ENCODE peak calls at places on chromosomes 7 and 10, in four cellular contexts. B is GM23338, X is A549, W is fibroblast of lung. A is an unnamed sample. For H3K4me1, the result is how much of the 10 kb centered on the place peaks cover.

GRCh38 chr10:33204049-33204448 is 130.4 kb downstream of the NRP1 start:
- DNase-seq in B (no peak), X (no peak), W (no peak), A (no peak)

GRCh38 chr10:121570316-121570715 is 27.9 kb downstream of the FGFR2 start:
- DNase-seq in B (no peak), X (no peak), W (no peak), A (no peak)

GRCh38 chr7:73706122-73707044 is 13.1 kb downstream of the STX1A start:
- DNase-seq in B (no peak), X (peak), W (peak), A (no peak)

GRCh38 chr7:106621393-106622132 is 39.4 kb downstream of the CCDC71L start:
- DNase-seq in B (no peak), X (no peak), W (no peak), A (no peak)

GRCh38 chr10:109889867-109890266 is 33.4 kb downstream of the XPNPEP1 start:
- DNase-seq in B (no peak), X (no peak), W (peak), A (no peak)

GRCh38 chr10:53601260-53601875 is 828.8 kb upstream of the MBL2 start:
- DNase-seq in B (peak), X (peak), W (peak), A (no peak)

GRCh38 chr7:34748244-34749039 is 90.4 kb downstream of the NPSR1 start:
- DNase-seq in B (peak), X (peak), W (peak), A (peak)

GRCh38 chr7:35004531-35005096 is 32.7 kb downstream of the DPY19L1 start:
- DNase-seq in B (no peak), X (peak), W (peak), A (no peak)

GRCh38 chr7:38775503-38775902 is 133.5 kb downstream of the VPS41 start:
- DNase-seq in B (peak), X (no peak), W (no peak), A (no peak)

GRCh38 chr7:27248911-27249723 is 6.5 kb downstream of the EVX1 start:
- DNase-seq in B (peak), X (no peak), W (peak), A (no peak)

GRCh38 chr7:78172138-78172887 is 373.7 kb downstream of the PHTF2 start:
- DNase-seq in B (peak), X (no peak), W (no peak), A (no peak)

GRCh38 chr10:31769564-31769963 is 159.1 kb downstream of the ARHGAP12 start:
- DNase-seq in B (no peak), X (no peak), W (peak), A (no peak)

GRCh38 chr10:33295851-33296250 is 38.6 kb downstream of the NRP1 start:
- DNase-seq in B (no peak), X (no peak), W (peak), A (no peak)

GRCh38 chr10:124688889-124689670 is 55.1 kb downstream of the FAM53B start:
- DNase-seq in B (no peak), X (no peak), W (no peak), A (no peak)

GRCh38 chr10:124690971-124691370 is 53.2 kb downstream of the FAM53B start:
- DNase-seq in B (no peak), X (no peak), W (no peak), A (no peak)

GRCh38 chr10:124689911-124690498 is 54.2 kb downstream of the FAM53B start:
- DNase-seq in B (no peak), X (no peak), W (no peak), A (no peak)

GRCh38 chr10:124686707-124687376 is 57.3 kb downstream of the FAM53B start:
- DNase-seq in B (no peak), X (no peak), W (no peak), A (peak)

GRCh38 chr10:124688366-124688765 is 55.8 kb downstream of the FAM53B start:
- DNase-seq in B (no peak), X (no peak), W (no peak), A (no peak)
- H3K4me1 ChIP-seq in B (under half), X (under half), W (under half), A (under half)

GRCh38 chr7:136057509-136057908 is 80.3 kb upstream of the MTPN start:
- DNase-seq in B (no peak), X (no peak), W (no peak), A (no peak)
- H3K27ac ChIP-seq in B (no peak), X (no peak), W (no peak), A (no peak)

DNA sequence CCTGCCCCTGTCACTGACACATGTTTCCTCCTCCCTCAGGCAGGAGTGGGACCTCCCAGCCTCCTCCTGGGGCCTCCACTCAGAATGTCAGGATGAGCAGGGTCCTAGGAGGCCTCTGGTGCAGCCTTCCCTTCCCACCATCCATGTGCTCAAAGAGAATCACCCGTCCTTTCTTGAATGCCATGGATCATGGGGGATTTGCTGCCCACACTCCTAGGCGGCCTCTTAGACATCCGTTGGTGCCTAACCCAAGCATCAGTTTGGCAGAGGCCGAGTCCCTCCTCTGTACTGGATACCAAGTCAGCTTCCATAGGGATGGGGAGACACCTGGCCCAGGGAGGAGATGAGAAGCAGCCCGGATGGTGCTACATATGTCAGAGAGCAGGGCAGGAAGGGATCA is 7.0 kb downstream of the NOS3 start:
- DNase-seq in B (no peak), X (no peak), W (no peak), A (no peak)
- H3K4me1 ChIP-seq in B (under half), X (under half), W (under half), A (under half)

GRCh38 chr10:79179404-79180309 is 110.9 kb downstream of the ZMIZ1 start:
- DNase-seq in B (peak), X (no peak), W (peak), A (peak)
- H3K27ac ChIP-seq in B (no peak), X (peak), W (peak), A (no peak)

GRCh38 chr7:139697031-139697430 is 80.8 kb downstream of the HIPK2 start:
- DNase-seq in B (no peak), X (no peak), W (no peak), A (no peak)
- H3K4me1 ChIP-seq in B (under half), X (under half), W (under half), A (under half)

GRCh38 chr7:30322656-30323355 is 38.4 kb downstream of the ZNRF2 start:
- DNase-seq in B (no peak), X (no peak), W (no peak), A (no peak)
- H3K27ac ChIP-seq in B (no peak), X (no peak), W (no peak), A (peak)

GRCh38 chr7:22668971-22669401 is 58.0 kb upstream of the IL6 start:
- DNase-seq in B (peak), X (no peak), W (no peak), A (no peak)
- H3K4me1 ChIP-seq in B (under half), X (half or more), W (under half), A (under half)

GRCh38 chr10:119541459-119542356 is 811 bp downstream of the RGS10 start:
- DNase-seq in B (peak), X (no peak), W (peak), A (peak)
- H3K27ac ChIP-seq in B (no peak), X (peak), W (peak), A (peak)

GRCh38 chr7:99404977-99405320 is 3.4 kb downstream of the PDAP1 start:
- DNase-seq in B (no peak), X (no peak), W (no peak), A (no peak)

GRCh38 chr7:99406557-99406956 is 1.8 kb downstream of the PDAP1 start:
- DNase-seq in B (no peak), X (no peak), W (no peak), A (no peak)

GRCh38 chr7:99403764-99404163 is 4.6 kb downstream of the PDAP1 start:
- DNase-seq in B (no peak), X (no peak), W (no peak), A (peak)

GRCh38 chr7:99402854-99403253 is 5.5 kb downstream of the PDAP1 start:
- DNase-seq in B (no peak), X (no peak), W (no peak), A (no peak)

DNA sequence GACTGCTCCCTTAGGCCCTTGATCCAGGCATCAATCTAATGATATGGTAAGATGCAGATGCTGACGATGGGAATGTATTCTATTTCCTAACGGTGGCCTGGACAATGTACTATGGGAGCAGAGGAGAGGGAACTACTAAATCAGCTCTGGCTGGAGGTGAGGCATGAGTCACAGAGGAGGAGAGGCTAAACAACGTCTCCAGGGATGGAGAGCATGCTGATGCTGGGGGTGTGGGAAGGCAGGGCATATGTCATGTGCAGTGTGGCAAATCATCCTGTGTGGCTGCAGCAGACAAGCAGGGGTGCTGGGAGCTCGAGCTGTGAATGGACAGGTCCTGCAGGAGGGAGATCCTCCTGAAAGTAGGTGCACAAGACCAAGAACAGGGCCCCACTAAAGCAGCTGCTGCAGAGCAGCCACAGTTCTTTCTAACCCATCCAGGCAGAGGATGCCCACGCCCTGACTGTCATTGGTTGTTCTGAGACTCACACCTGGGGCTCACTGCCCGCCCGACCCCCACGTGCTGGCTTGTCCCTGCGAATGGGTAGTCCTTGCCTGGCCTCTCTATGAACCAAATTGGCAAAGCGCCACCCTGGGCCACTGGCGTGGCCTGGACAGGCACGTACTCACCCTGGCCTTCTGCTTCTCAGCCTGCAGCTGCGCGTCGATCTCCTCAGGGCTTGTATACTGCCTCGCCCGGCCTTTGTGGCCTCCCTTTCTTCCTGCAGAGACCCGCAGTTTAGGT is 4.0 kb downstream of the PDAP1 start:
- DNase-seq in B (no peak), X (no peak), W (peak), A (no peak)
- H3K4me1 ChIP-seq in B (under half), X (under half), W (under half), A (under half)

DNA sequence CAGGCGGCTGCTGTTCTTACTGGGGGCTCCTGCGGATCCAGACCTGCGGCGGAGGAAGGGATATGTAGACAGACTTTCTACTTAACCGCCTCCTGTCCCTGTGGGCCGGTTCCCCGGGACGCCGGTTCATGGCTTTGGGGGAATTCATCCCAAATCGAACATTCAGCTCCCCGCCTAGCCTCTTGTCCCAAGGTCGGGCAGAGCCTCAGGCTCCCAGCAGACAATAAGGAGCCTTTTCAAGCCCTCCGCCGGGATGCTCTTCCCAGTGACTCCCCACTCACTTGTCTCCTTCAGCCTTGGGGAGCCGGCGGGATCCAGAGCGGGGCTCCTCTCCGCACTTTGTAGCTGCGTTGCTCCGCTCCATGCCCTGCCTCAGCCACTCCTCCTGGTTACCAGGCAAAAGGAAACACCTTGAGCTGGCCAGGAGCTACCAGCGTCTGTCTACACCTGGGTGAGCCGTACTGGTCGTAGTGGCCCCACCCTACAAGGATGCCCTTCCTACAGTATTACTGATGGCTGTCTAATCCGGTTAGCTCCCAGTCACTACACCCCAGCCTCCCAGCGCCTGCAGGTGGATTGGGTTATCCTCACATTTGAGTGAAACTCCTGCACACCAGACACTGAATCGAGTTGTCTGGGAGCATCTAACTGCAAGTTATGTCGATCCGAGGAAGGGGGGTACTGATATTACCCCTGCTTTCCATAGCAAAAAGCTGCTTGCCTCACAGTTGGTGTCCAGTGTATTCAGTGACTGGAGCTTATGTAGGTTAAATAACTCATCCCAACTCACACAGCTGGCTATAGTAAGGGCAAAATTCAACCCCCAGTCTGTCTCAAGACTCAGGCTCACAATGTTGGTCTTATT is at the start of gene C10orf95:
- DNase-seq in B (peak), X (no peak), W (no peak), A (peak)
- H3K27ac ChIP-seq in B (no peak), X (peak), W (no peak), A (peak)